ENCODE peak calls at places on chromosomes 7 and 10, in six cellular contexts. P, A, Z, F, U and L are unnamed samples.

GRCh38 chr10:12097791-12098190 is 29.0 kb downstream of the DHTKD1 start:
- DNase-seq in A (no peak), F (no peak), Z (peak; percentile 58), U (no peak), P (peak; percentile 11), L (no peak)

GRCh38 chr10:85597006-85597405 is 769.6 kb downstream of the GRID1 start:
- DNase-seq in Z (no peak), F (no peak), A (no peak), P (no peak), U (no peak), L (no peak)

GRCh38 chr10:6494934-6495592 is 85.0 kb downstream of the PRKCQ start:
- DNase-seq in Z (no peak), A (no peak), U (no peak), F (no peak), P (no peak), L (no peak)

GRCh38 chr7:3453398-3453797 is 152.3 kb downstream of the SDK1 start:
- DNase-seq in Z (no peak), U (no peak), F (no peak), P (peak; percentile 13), A (peak; percentile 41), L (peak; percentile 22)

GRCh38 chr7:159088016-159088865 is 56.4 kb downstream of the VIPR2 start:
- DNase-seq in A (peak; percentile 18), U (no peak), Z (no peak), P (no peak), F (no peak), L (no peak)

GRCh38 chr7:102415685-102416225 is 17.6 kb upstream of the ORAI2 start:
- DNase-seq in U (no peak), Z (no peak), F (no peak), A (no peak), P (no peak), L (no peak)

GRCh38 chr10:18140149-18140956 is at the start of gene CACNB2:
- DNase-seq in F (no peak), A (peak; percentile 60), Z (peak; percentile 10), U (peak; percentile 69), P (peak; percentile 51), L (no peak)

GRCh38 chr10:100346765-100347567 is at the start of gene SCD:
- DNase-seq in P (peak; percentile 88), Z (peak; percentile 88), A (peak; percentile 97), U (peak; percentile 95), F (peak; percentile 40), L (peak; percentile 86)

GRCh38 chr7:120926943-120927346 is 23.6 kb upstream of the ING3 start:
- DNase-seq in F (no peak), Z (peak; percentile 41), P (no peak), A (no peak), U (no peak), L (no peak)

GRCh38 chr10:104300736-104301292 is 31.8 kb downstream of the GSTO2 start:
- DNase-seq in F (no peak), P (peak; percentile 99), Z (peak; percentile 79), U (peak; percentile 97), A (no peak), L (no peak)

GRCh38 chr10:110864662-110865140 is 7.0 kb upstream of the PDCD4 start:
- DNase-seq in Z (no peak), U (no peak), P (no peak), F (no peak), A (no peak), L (no peak)

GRCh38 chr7:16753932-16754571 is 497 bp downstream of the TSPAN13 start:
- DNase-seq in Z (peak; percentile 27), U (peak; percentile 8), P (peak; percentile 10), A (peak; percentile 71), F (no peak), L (peak; percentile 39)

GRCh38 chr7:136018104-136018503 is 40.9 kb upstream of the MTPN start:
- DNase-seq in Z (peak; percentile 12), P (peak; percentile 16), U (peak; percentile 9), A (no peak), F (no peak), L (no peak)

GRCh38 chr10:99080275-99080816 is 155.3 kb downstream of the HPSE2 start:
- DNase-seq in P (no peak), U (no peak), Z (no peak), F (no peak), A (no peak), L (no peak)

GRCh38 chr7:5622746-5623145 is 158.7 kb downstream of the RNF216 start:
- DNase-seq in P (no peak), F (no peak), U (no peak), A (no peak), Z (no peak), L (no peak)

GRCh38 chr10:121112618-121113384 is 261.6 kb downstream of the WDR11 start:
- DNase-seq in F (no peak), P (no peak), Z (no peak), U (no peak), A (peak; percentile 52), L (no peak)

GRCh38 chr7:90322837-90323236 is 1.7 kb upstream of the FAM237B start:
- DNase-seq in F (no peak), U (no peak), Z (no peak), A (no peak), P (no peak), L (no peak)

GRCh38 chr7:157526604-157527003 is 189.8 kb downstream of the DNAJB6 start:
- DNase-seq in A (peak; percentile 34), F (no peak), P (no peak), Z (no peak), U (no peak), L (no peak)

GRCh38 chr10:22605168-22605567 is 109.2 kb downstream of the PIP4K2A start:
- DNase-seq in U (peak; percentile 58), A (no peak), F (no peak), P (peak; percentile 35), Z (no peak), L (no peak)

GRCh38 chr10:117431160-117431559 is 55.9 kb upstream of the PDZD8 start:
- DNase-seq in A (no peak), F (no peak), U (no peak), P (no peak), Z (peak; percentile 32), L (no peak)

GRCh38 chr7:157276731-157277562 is 59.9 kb upstream of the DNAJB6 start:
- DNase-seq in P (peak; percentile 51), U (no peak), Z (peak; percentile 35), F (no peak), A (no peak), L (no peak)

GRCh38 chr7:148118371-148118770 is 472.2 kb upstream of the C7orf33 start:
- DNase-seq in P (no peak), F (no peak), U (no peak), A (no peak), Z (no peak), L (no peak)

GRCh38 chr10:72918352-72918751 is 24.8 kb downstream of the OIT3 start:
- DNase-seq in P (no peak), Z (no peak), F (no peak), U (no peak), A (no peak), L (no peak)

GRCh38 chr10:66654861-66655260 is 271.0 kb upstream of the LRRTM3 start:
- DNase-seq in Z (no peak), U (peak; percentile 8), A (no peak), P (peak; percentile 15), F (no peak), L (no peak)

GRCh38 chr10:92989250-92989649 is 71.3 kb upstream of the CYP26C1 start:
- DNase-seq in P (no peak), F (no peak), Z (no peak), A (no peak), U (no peak), L (no peak)

GRCh38 chr10:131213651-131214505 is 97.6 kb downstream of the TCERG1L start:
- DNase-seq in F (no peak), A (peak; percentile 20), P (no peak), Z (no peak), U (no peak), L (no peak)

GRCh38 chr7:12731214-12731656 is 43.8 kb downstream of the ARL4A start:
- DNase-seq in U (peak; percentile 62), Z (no peak), P (peak; percentile 36), F (no peak), A (peak; percentile 54), L (peak; percentile 63)

GRCh38 chr7:31082017-31082416 is 29.9 kb downstream of the ADCYAP1R1 start:
- DNase-seq in Z (no peak), P (no peak), F (no peak), U (no peak), A (no peak), L (no peak)

GRCh38 chr7:6533893-6534804 is 17.1 kb downstream of the GRID2IP start:
- DNase-seq in Z (no peak), U (no peak), F (no peak), A (no peak), P (no peak), L (no peak)

GRCh38 chr10:12980080-12980656 is 21.3 kb downstream of the CCDC3 start:
- DNase-seq in P (no peak), Z (no peak), F (no peak), U (no peak), A (no peak), L (no peak)

DNA sequence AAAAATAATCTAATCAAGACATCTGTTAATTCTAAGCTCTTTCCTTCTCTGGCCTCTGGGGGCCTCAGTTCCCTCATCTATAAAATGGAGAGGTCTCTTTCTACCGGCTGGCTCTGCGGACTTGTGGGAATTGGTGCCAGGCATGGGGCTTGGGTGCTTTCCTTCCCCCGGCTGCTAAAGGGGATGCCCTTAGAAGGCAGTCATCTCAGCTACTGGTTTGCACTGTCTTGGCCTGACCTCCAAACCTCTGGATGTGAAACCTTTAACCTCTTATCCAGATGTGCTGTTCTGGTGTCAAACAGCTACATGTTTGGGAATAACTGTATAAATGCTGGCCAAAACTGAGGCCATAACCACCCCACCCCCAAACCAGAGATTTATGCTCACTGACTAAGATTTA is 320.0 kb downstream of the RPS24 start:
- DNase-seq in Z (peak; percentile 36), U (no peak), P (no peak), A (no peak), F (no peak), L (no peak)
- H3K9ac ChIP-seq in Z (no peak overlapping the region), U (no peak overlapping the region), P (no peak overlapping the region), A (no peak overlapping the region), F (no peak overlapping the region), L (no peak overlapping the region)

GRCh38 chr10:94362360-94363250 is at the start of gene NOC3L:
- DNase-seq in U (peak; percentile 95), Z (peak; percentile 92), F (peak; percentile 14), P (peak; percentile 96), A (peak; percentile 96), L (peak; percentile 90)
- H3K9ac ChIP-seq in U (peak within 1 kb of the TSS; percentile 64), Z (peak within 1 kb of the TSS; percentile 96), F (peak within 1 kb of the TSS; percentile 93), P (peak within 1 kb of the TSS; percentile 73), A (peak within 1 kb of the TSS; percentile 85), L (peak within 1 kb of the TSS; percentile 85)

GRCh38 chr7:87935373-87935706 is 1.3 kb downstream of the ADAM22 start:
- DNase-seq in F (no peak), U (no peak), A (no peak), P (no peak), Z (no peak), L (no peak)
- H3K9ac ChIP-seq in F (no peak overlapping the region), U (no peak overlapping the region), A (no peak overlapping the region), P (no peak overlapping the region), Z (no peak overlapping the region), L (no peak overlapping the region)

GRCh38 chr10:112624546-112625048 is 177.6 kb downstream of the VTI1A start:
- DNase-seq in A (no peak), P (no peak), U (no peak), F (no peak), Z (no peak), L (no peak)
- H3K9ac ChIP-seq in A (no peak overlapping the region), P (no peak overlapping the region), U (no peak overlapping the region), F (no peak overlapping the region), Z (no peak overlapping the region), L (no peak overlapping the region)